ENCODE peak calls at places on chromosome 9, in eight cellular contexts. U, Z, P, A, W, V, J and Y are unnamed samples.

GRCh38 chr9:76846307-76846706 is 59.6 kb downstream of the PRUNE2 start:
- DNase-seq in U (no peak), Z (peak; percentile 19), P (no peak), A (no peak), W (no peak), V (no peak), J (no peak), Y (no peak)

GRCh38 chr9:3181049-3181953 is 337.4 kb upstream of the PUM3 start:
- DNase-seq in U (no peak), Z (no peak), P (peak; percentile 32), A (no peak), W (peak; percentile 60), V (peak; percentile 4), J (no peak), Y (peak; percentile 91)

GRCh38 chr9:114504341-114505186 is 709 bp downstream of the WHRN start:
- DNase-seq in U (peak; percentile 31), Z (peak; percentile 19), P (peak; percentile 55), A (peak; percentile 59), W (peak; percentile 31), V (peak; percentile 73), J (no peak), Y (peak; percentile 78)

GRCh38 chr9:127249877-127250276 is 14.7 kb upstream of the GARNL3 start:
- DNase-seq in U (no peak), Z (no peak), P (no peak), A (no peak), W (no peak), V (no peak), J (no peak), Y (no peak)

GRCh38 chr9:137619240-137620090 is 660 bp downstream of the EHMT1 start:
- DNase-seq in U (peak; percentile 55), Z (peak; percentile 36), P (no peak), A (peak; percentile 40), W (peak; percentile 39), V (no peak), J (peak; percentile 42), Y (peak; percentile 51)

GRCh38 chr9:111821006-111821528 is 26.3 kb upstream of the SHOC1 start:
- DNase-seq in U (no peak), Z (no peak), P (no peak), A (no peak), W (no peak), V (no peak), J (no peak), Y (no peak)

GRCh38 chr9:87546704-87547103 is 49.0 kb downstream of the DAPK1 start:
- DNase-seq in U (peak; percentile 33), Z (no peak), P (no peak), A (peak; percentile 44), W (peak; percentile 81), V (no peak), J (no peak), Y (no peak)

GRCh38 chr9:12464910-12465512 is 228.2 kb upstream of the TYRP1 start:
- DNase-seq in U (peak; percentile 38), Z (peak; percentile 10), P (peak; percentile 54), A (peak; percentile 1), W (no peak), V (no peak), J (no peak), Y (peak; percentile 71)

GRCh38 chr9:95852059-95853032 is 23.1 kb upstream of the ERCC6L2 start:
- DNase-seq in U (peak; percentile 46), Z (peak; percentile 87), P (no peak), A (peak; percentile 11), W (peak; percentile 64), V (no peak), J (no peak), Y (no peak)

GRCh38 chr9:95250462-95251058 is 66.9 kb downstream of the FANCC start:
- DNase-seq in U (no peak), Z (no peak), P (no peak), A (no peak), W (no peak), V (no peak), J (no peak), Y (no peak)

GRCh38 chr9:92954078-92954861 is 6.9 kb downstream of the FGD3 start:
- DNase-seq in U (no peak), Z (no peak), P (no peak), A (peak; percentile 90), W (peak; percentile 89), V (no peak), J (peak; percentile 90), Y (no peak)

GRCh38 chr9:15509931-15510788 is 610 bp downstream of the PSIP1 start:
- DNase-seq in U (peak; percentile 36), Z (no peak), P (peak; percentile 51), A (peak; percentile 7), W (no peak), V (peak; percentile 71), J (peak; percentile 67), Y (peak; percentile 76)

GRCh38 chr9:93594041-93594756 is 17.8 kb downstream of the PHF2 start:
- DNase-seq in U (no peak), Z (no peak), P (no peak), A (peak; percentile 49), W (no peak), V (peak; percentile 82), J (no peak), Y (peak; percentile 45)

GRCh38 chr9:121599872-121600585 is 51.4 kb upstream of the DAB2IP start:
- DNase-seq in U (no peak), Z (no peak), P (no peak), A (no peak), W (no peak), V (no peak), J (no peak), Y (peak; percentile 58)

GRCh38 chr9:37034938-37035471 is 937 bp upstream of the PAX5 start:
- DNase-seq in U (no peak), Z (no peak), P (no peak), A (no peak), W (no peak), V (no peak), J (no peak), Y (peak; percentile 66)

DNA sequence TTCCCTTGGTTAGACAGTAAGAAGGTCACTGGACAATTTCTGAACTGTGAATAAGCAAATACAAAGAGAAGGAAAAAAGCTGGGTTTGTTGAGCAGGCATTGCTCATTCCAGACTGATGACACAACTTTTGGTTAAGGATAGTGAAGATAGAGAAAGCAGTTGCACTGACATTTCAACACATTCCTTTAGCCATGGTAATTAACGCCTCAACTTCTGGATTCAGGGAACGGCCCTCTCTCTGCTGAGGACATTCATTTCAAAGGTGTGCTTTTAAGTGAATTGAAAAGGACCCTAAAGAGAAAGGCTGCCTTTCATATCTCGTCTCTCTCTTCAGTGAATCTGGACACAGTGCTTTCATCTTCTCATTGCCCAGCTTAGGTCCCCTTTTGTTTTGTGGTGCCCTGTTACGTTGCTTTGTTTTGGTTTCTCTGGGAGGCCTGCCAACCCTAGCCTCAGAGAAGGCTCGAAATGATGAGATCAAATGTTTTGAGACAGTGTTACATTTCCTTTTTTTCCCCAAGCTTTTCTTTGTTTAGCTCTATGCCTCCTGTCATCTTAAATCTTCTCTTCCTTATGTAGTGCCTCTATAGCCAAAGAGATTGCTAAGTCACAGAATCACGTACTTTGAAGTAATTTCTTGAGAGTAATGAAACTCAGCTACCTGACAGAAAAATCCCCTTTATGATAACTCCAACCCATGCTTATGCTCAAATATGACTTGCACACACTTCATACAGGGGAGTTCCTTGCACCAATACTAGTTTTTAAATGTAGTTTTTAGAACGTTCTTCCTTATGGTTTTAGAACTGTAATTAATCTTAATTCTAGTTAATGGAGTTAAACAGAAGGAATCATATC is 94.4 kb upstream of the IFNE start:
- DNase-seq in U (peak; percentile 88), Z (peak; percentile 87), P (peak; percentile 80), A (peak; percentile 35), W (peak; percentile 90), V (no peak), J (no peak), Y (no peak)
- H3K4me3 ChIP-seq in U (peak overlapping the region; percentile 23), Z (peak overlapping the region; percentile 36), P (no peak overlapping the region), A (peak overlapping the region; percentile 52), W (peak overlapping the region; percentile 48), V (no peak overlapping the region), J (no peak overlapping the region), Y (no peak overlapping the region)

GRCh38 chr9:133742251-133742650 is 4.1 kb upstream of the SARDH start:
- DNase-seq in U (no peak), Z (no peak), P (no peak), A (no peak), W (no peak), V (no peak), J (no peak), Y (no peak)

GRCh38 chr9:133750927-133751649 is 12.9 kb upstream of the SARDH start:
- DNase-seq in U (no peak), Z (no peak), P (no peak), A (no peak), W (no peak), V (no peak), J (no peak), Y (no peak)

GRCh38 chr9:133742849-133743444 is 4.8 kb upstream of the SARDH start:
- DNase-seq in U (peak; percentile 64), Z (peak; percentile 57), P (peak; percentile 84), A (peak; percentile 88), W (peak; percentile 54), V (peak; percentile 88), J (peak; percentile 71), Y (peak; percentile 92)

GRCh38 chr9:133752739-133753446 is 14.7 kb upstream of the SARDH start:
- DNase-seq in U (no peak), Z (no peak), P (no peak), A (no peak), W (no peak), V (no peak), J (no peak), Y (no peak)

GRCh38 chr9:133747309-133747708 is 9.2 kb upstream of the SARDH start:
- DNase-seq in U (no peak), Z (no peak), P (no peak), A (no peak), W (no peak), V (no peak), J (no peak), Y (no peak)
- H3K4me2 ChIP-seq in U (no peak overlapping the region), Z (no peak overlapping the region), P (no peak overlapping the region), A (no peak overlapping the region), W (no peak overlapping the region), V (no peak overlapping the region), J (no peak overlapping the region), Y (no peak overlapping the region)

GRCh38 chr9:135751501-135751900 is 49.5 kb downstream of the KCNT1 start:
- DNase-seq in U (no peak), Z (no peak), P (no peak), A (no peak), W (no peak), V (no peak), J (no peak), Y (no peak)
- H3K27me3 ChIP-seq in U (no peaks in the 10 kb centered on the region), Z (peaks cover 2% of the 10 kb centered on the region), P (no peaks in the 10 kb centered on the region), A (peaks cover 100% of the 10 kb centered on the region), W (no peaks in the 10 kb centered on the region), V (peaks cover 41% of the 10 kb centered on the region), J (no peaks in the 10 kb centered on the region), Y (no peaks in the 10 kb centered on the region)

DNA sequence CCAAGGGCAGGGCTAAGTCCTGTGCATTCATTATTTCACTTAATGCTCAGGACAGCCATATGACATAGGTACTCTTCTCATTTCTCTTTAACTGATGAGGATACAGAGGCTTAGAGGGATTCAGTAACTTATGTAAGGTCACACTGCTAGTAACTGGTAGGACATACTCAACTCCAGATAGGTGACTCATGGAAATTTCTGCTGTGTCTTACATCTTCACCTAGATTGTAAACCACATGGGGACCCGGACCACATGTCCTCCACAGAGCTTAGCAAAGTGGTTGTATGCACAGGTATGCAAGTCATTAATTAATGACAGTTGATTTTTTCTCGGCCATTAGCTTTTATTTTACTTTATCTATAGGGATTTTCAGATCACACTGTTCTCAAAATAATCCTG is 29.3 kb downstream of the SLC1A1 start:
- DNase-seq in U (no peak), Z (no peak), P (no peak), A (no peak), W (no peak), V (no peak), J (no peak), Y (no peak)
- H3K4me3 ChIP-seq in U (no peak overlapping the region), Z (no peak overlapping the region), P (no peak overlapping the region), A (no peak overlapping the region), W (no peak overlapping the region), V (no peak overlapping the region), J (no peak overlapping the region), Y (no peak overlapping the region)

GRCh38 chr9:75454891-75455290 is 366.6 kb downstream of the OSTF1 start:
- DNase-seq in U (no peak), Z (no peak), P (no peak), A (no peak), W (no peak), V (no peak), J (no peak), Y (no peak)
- H3K4me2 ChIP-seq in U (no peak overlapping the region), Z (no peak overlapping the region), P (no peak overlapping the region), A (no peak overlapping the region), W (no peak overlapping the region), V (no peak overlapping the region), J (no peak overlapping the region), Y (no peak overlapping the region)